ENCODE peak calls at places on chromosomes 16 and 17, in seven cellular contexts. R is GM23338, W is AG10803, O is GM12865, Z is mucosa of descending colon, K is AG09319, D is tibial artery. H is an unnamed sample.

GRCh38 chr17:32452281-32452680 is 8.0 kb downstream of the PSMD11 start:
- DNase-seq in R (no peak), W (peak; percentile 11), O (no peak), Z (no peak), K (no peak), D (no peak), H (no peak)

GRCh38 chr16:54942353-54942943 is 11.8 kb downstream of the IRX5 start:
- DNase-seq in R (no peak), W (no peak), O (no peak), Z (no peak), K (no peak), D (no peak), H (no peak)

GRCh38 chr16:29992371-29992967 is 2.9 kb downstream of the HIRIP3 start:
- DNase-seq in R (no peak), W (no peak), O (no peak), Z (no peak), K (no peak), D (no peak), H (no peak)

GRCh38 chr17:64460955-64461354 is 12.0 kb downstream of the MILR1 start:
- DNase-seq in R (no peak), W (peak; percentile 22), O (no peak), Z (no peak), K (no peak), D (no peak), H (no peak)

GRCh38 chr17:38464251-38464722 is 36.0 kb downstream of the ARHGAP23 start:
- DNase-seq in R (no peak), W (peak; percentile 74), O (no peak), Z (no peak), K (no peak), D (peak; percentile 96), H (no peak)

GRCh38 chr17:20244671-20245070 is 222.7 kb downstream of the LGALS9B start:
- DNase-seq in R (no peak), W (no peak), O (no peak), Z (no peak), K (no peak), D (no peak), H (no peak)

GRCh38 chr17:2043785-2044184 is 2.0 kb downstream of the OVCA2 start:
- DNase-seq in R (no peak), W (peak; percentile 88), O (no peak), Z (no peak), K (no peak), D (no peak), H (no peak)

GRCh38 chr16:64590516-64590915 is 531.3 kb downstream of the CDH11 start:
- DNase-seq in R (no peak), W (peak; percentile 54), O (no peak), Z (no peak), K (no peak), D (no peak), H (no peak)

GRCh38 chr17:61157246-61157887 is 242.3 kb upstream of the TBX2 start:
- DNase-seq in R (no peak), W (peak; percentile 44), O (no peak), Z (no peak), K (peak; percentile 61), D (no peak), H (no peak)

GRCh38 chr17:31413871-31414589 is 22.6 kb downstream of the RAB11FIP4 start:
- DNase-seq in R (no peak), W (peak; percentile 56), O (no peak), Z (no peak), K (no peak), D (no peak), H (no peak)

GRCh38 chr17:82866521-82867214 is 26.8 kb upstream of the ZNF750 start:
- DNase-seq in R (no peak), W (peak; percentile 81), O (no peak), Z (peak; percentile 16), K (no peak), D (no peak), H (no peak)

GRCh38 chr17:6070280-6070894 is at the start of gene WSCD1:
- DNase-seq in R (peak; percentile 60), W (no peak), O (no peak), Z (peak; percentile 47), K (no peak), D (no peak), H (no peak)

GRCh38 chr17:31561469-31562412 is 170.3 kb downstream of the RAB11FIP4 start:
- DNase-seq in R (no peak), W (peak; percentile 60), O (no peak), Z (peak; percentile 44), K (no peak), D (no peak), H (no peak)

GRCh38 chr17:67136191-67137025 is 92.1 kb downstream of the CACNG1 start:
- DNase-seq in R (no peak), W (no peak), O (no peak), Z (no peak), K (no peak), D (no peak), H (no peak)

GRCh38 chr17:2174471-2175293 is 119.8 kb downstream of the HIC1 start:
- DNase-seq in R (peak; percentile 27), W (peak; percentile 82), O (no peak), Z (peak; percentile 49), K (peak; percentile 92), D (peak; percentile 84), H (no peak)

GRCh38 chr16:3876695-3877094 is 3.8 kb downstream of the CREBBP start:
- DNase-seq in R (no peak), W (peak; percentile 58), O (no peak), Z (no peak), K (no peak), D (no peak), H (no peak)

GRCh38 chr17:6138761-6139446 is 68.7 kb downstream of the WSCD1 start:
- DNase-seq in R (peak; percentile 52), W (no peak), O (no peak), Z (no peak), K (no peak), D (no peak), H (no peak)

GRCh38 chr16:85138825-85139627 is 26.8 kb upstream of the CIBAR2 start:
- DNase-seq in R (no peak), W (no peak), O (no peak), Z (no peak), K (no peak), D (no peak), H (no peak)
- TF ChIP-seq CTCF in R (no peak), W (no peak), O (no peak), Z (no peak), K (no peak), D (no peak), H (no peak)

GRCh38 chr16:71439531-71439930 is 2.3 kb downstream of the TLE7 start:
- DNase-seq in R (no peak), W (peak; percentile 78), O (no peak), Z (no peak), K (no peak), D (no peak), H (no peak)

GRCh38 chr16:71442041-71442440 is at the start of gene TLE7:
- DNase-seq in R (no peak), W (no peak), O (no peak), Z (no peak), K (no peak), D (no peak), H (no peak)

GRCh38 chr16:71440669-71441347 is 1.0 kb downstream of the TLE7 start:
- DNase-seq in R (peak; percentile 77), W (no peak), O (no peak), Z (no peak), K (no peak), D (no peak), H (peak; percentile 52)

GRCh38 chr16:71443714-71444113 is 1.9 kb upstream of the TLE7 start:
- DNase-seq in R (no peak), W (no peak), O (no peak), Z (no peak), K (no peak), D (no peak), H (no peak)

GRCh38 chr16:71441348-71441781 is 489 bp downstream of the TLE7 start:
- DNase-seq in R (peak; percentile 84), W (no peak), O (no peak), Z (no peak), K (no peak), D (no peak), H (peak; percentile 44)
- TF ChIP-seq CTCF in R (peak; percentile 72), W (peak; percentile 15), O (no peak), Z (peak; percentile 7), K (no peak), D (no peak), H (peak; percentile 82)

DNA sequence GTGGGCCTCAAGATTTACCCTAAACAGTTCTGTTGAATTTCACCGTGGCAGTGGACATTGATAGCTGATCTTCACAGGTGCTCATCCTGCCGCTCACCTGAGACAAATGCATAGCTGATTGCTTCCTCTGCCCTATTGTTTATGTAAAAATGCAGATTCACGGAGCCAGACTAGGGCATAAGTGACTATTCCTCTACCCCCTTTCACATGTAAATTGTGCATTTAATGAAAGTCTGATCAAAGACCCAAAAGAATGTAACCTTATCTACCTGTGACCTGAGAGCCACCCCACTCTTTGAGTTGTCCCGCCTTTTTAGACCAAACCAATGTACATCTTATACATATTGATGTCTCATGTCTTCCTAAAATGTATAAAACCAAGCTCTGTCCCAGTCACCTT is 312.4 kb upstream of the CDH5 start:
- DNase-seq in R (peak; percentile 31), W (no peak), O (no peak), Z (no peak), K (no peak), D (no peak), H (no peak)
- TF ChIP-seq CTCF in R (no peak), W (no peak), O (no peak), Z (no peak), K (no peak), D (no peak), H (no peak)

DNA sequence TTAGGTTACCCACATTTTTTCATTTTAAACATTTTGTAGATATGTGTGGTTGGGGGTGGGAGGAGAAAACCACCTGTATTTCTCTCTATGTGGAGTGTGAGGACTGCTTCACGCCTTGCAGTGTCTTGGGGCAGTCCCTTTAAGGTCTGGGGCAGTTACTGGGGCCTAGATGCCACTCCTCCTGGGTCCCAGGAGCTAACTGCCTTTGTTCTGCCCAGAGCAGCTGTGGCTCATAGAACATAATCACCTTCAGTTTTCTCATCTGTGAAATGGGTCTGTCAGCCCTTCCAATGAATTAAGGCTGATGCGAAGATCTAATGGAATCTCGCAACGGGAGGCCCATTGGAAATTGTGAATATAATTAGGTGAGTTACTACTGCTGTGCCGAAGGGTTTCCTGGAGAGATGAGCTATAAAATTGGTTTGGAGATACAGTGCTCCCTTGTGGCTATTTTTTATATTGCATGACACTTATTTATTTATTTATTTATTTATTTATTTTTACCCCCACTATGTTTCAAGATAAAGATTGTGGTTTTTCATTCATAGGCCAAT is 22.9 kb downstream of the DHRS7C start:
- DNase-seq in R (peak; percentile 62), W (peak; percentile 44), O (peak; percentile 33), Z (no peak), K (no peak), D (no peak), H (no peak)
- TF ChIP-seq CTCF in R (peak; percentile 57), W (peak; percentile 54), O (peak; percentile 30), Z (peak; percentile 26), K (peak; percentile 24), D (peak; percentile 39), H (peak; percentile 72)

H was measured in activated CD8-positive, alpha-beta T cell treated with anti-CD3 and anti-CD28 coated beads for 36 hours.